ENCODE peak calls at places on chromosomes 3 and 15, in eight cellular contexts. K is PC-3, O is body of pancreas, L is tibial artery, D is bronchial epithelial cell, T is Panc1, M is MM.1S, Q is GM23338. F is an unnamed sample.

GRCh38 chr3:129120254-129121004 is 1.2 kb downstream of the RAB43 start:
- DNase-seq in T (peak; percentile 28), K (peak; percentile 88), L (peak; percentile 93), Q (peak; percentile 96), O (peak; percentile 95), D (peak; percentile 95), M (peak; percentile 99), F (peak; percentile 80)

GRCh38 chr3:164604687-164605086 is 473.6 kb downstream of the SI start:
- DNase-seq in L (no peak), T (no peak), D (no peak), M (no peak), K (no peak), Q (no peak), O (peak; percentile 6), F (no peak)

GRCh38 chr15:89413877-89414276 is 79.3 kb upstream of the POLG start:
- DNase-seq in O (no peak), L (no peak), D (peak; percentile 95), Q (no peak), M (no peak), K (no peak), T (no peak), F (no peak)

GRCh38 chr3:114025451-114025850 is 30.9 kb downstream of the CCDC191 start:
- DNase-seq in O (no peak), D (no peak), M (no peak), L (no peak), T (no peak), K (no peak), Q (no peak), F (no peak)

GRCh38 chr3:168981396-168981795 is 682.1 kb downstream of the MECOM start:
- DNase-seq in L (no peak), D (peak; percentile 95), K (peak; percentile 52), T (no peak), M (no peak), Q (no peak), O (no peak), F (no peak)

GRCh38 chr15:39854161-39854560 is 65.9 kb downstream of the GPR176 start:
- DNase-seq in M (no peak), O (no peak), T (no peak), D (no peak), K (no peak), L (no peak), Q (no peak), F (no peak)

GRCh38 chr3:173653781-173654180 is 256.2 kb downstream of the NLGN1 start:
- DNase-seq in L (no peak), Q (no peak), O (no peak), M (no peak), T (no peak), D (peak; percentile 15), K (peak; percentile 14), F (no peak)

GRCh38 chr15:64013179-64014043 is 32.9 kb downstream of the DAPK2 start:
- DNase-seq in M (no peak), D (peak; percentile 83), K (peak; percentile 40), Q (no peak), L (no peak), O (no peak), T (no peak), F (no peak)

GRCh38 chr3:81735334-81735733 is 26.1 kb downstream of the GBE1 start:
- DNase-seq in T (no peak), L (no peak), O (no peak), D (no peak), K (peak; percentile 43), M (no peak), Q (no peak), F (no peak)

GRCh38 chr3:71045917-71046282 is 537.6 kb downstream of the FOXP1 start:
- DNase-seq in T (no peak), D (no peak), O (no peak), Q (no peak), L (no peak), M (no peak), K (no peak), F (no peak)

GRCh38 chr3:29775352-29775751 is 494.5 kb downstream of the RBMS3 start:
- DNase-seq in T (no peak), Q (no peak), L (no peak), M (no peak), K (no peak), O (no peak), D (no peak), F (no peak)

GRCh38 chr15:70852501-70853269 is 1.3 kb downstream of the LARP6 start:
- DNase-seq in T (no peak), K (peak; percentile 88), D (peak; percentile 88), O (no peak), L (no peak), M (no peak), Q (no peak), F (no peak)

GRCh38 chr15:67114846-67115521 is 49.6 kb downstream of the SMAD3 start:
- DNase-seq in T (no peak), Q (no peak), K (peak; percentile 31), M (no peak), D (no peak), L (peak; percentile 23), O (no peak), F (no peak)

GRCh38 chr15:96029172-96029571 is 301.3 kb upstream of the NR2F2 start:
- DNase-seq in D (no peak), K (no peak), Q (no peak), L (no peak), M (no peak), T (no peak), O (no peak), F (no peak)

GRCh38 chr3:26353052-26353451 is 269.5 kb upstream of the LRRC3B start:
- DNase-seq in K (no peak), O (no peak), D (peak; percentile 3), M (no peak), T (no peak), Q (no peak), L (no peak), F (no peak)

GRCh38 chr3:99638244-99638948 is at the start of gene COL8A1:
- DNase-seq in K (peak; percentile 76), D (peak; percentile 71), O (peak; percentile 7), T (no peak), Q (peak; percentile 77), M (no peak), L (peak; percentile 96), F (peak; percentile 14)

GRCh38 chr15:44573386-44573785 is 36.4 kb downstream of the EIF3J start:
- DNase-seq in T (no peak), Q (no peak), D (no peak), M (no peak), L (no peak), O (no peak), K (no peak), F (no peak)

GRCh38 chr3:169923831-169924230 is 12.5 kb downstream of the SAMD7 start:
- DNase-seq in O (no peak), M (no peak), D (no peak), K (no peak), L (no peak), Q (no peak), T (no peak), F (no peak)

GRCh38 chr3:105413356-105413887 is 46.7 kb downstream of the ALCAM start:
- DNase-seq in M (no peak), D (no peak), O (no peak), T (no peak), K (no peak), L (no peak), Q (no peak), F (no peak)

GRCh38 chr3:50126287-50127211 is 28.6 kb upstream of the SEMA3F start:
- DNase-seq in K (peak; percentile 30), L (peak; percentile 65), T (no peak), M (no peak), O (no peak), D (no peak), Q (peak; percentile 53), F (peak; percentile 63)

DNA sequence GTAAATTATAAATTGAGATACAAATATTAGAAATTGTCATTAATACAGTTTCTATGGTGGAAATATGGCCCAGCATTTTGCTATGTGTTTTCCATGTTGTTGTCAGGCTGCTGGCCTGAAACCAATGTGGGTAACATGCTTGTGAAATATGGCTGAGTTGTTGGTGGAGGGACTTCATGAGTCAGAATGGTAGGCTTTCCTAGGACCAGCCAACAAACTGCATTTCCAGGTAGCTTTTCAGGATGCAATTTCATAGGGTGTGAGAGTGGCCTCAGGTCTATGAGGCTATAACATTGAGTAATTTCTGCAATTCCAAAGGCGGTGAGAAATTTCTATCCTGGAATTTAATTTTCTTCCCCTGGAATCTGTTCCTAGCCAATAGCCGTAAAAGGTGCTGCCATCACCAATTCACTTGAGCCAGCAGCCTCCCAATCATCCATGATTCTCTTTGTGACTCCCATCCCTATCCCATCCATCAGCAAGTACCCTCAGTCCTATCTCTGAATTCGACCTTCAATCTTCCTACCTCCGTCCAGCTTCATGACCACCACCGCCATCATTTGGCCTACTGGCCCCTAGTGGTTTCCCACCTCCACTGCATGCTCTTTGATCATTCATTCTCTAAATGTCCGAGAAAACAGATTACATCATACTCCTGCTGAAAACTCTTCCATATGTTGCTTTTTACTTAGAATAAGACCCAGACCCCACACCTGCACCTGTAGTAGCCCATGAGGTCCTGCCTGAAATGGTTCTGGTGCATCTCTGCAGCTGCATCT is 276.6 kb upstream of the CFAP20DC start:
- DNase-seq in L (no peak), K (no peak), T (no peak), O (no peak), M (no peak), D (peak; percentile 81), Q (peak; percentile 77), F (peak; percentile 35)
- TF ChIP-seq CTCF in L (no peak), K (peak; percentile 51), T (peak; percentile 40), O (peak; percentile 6), M (peak; percentile 7), D (peak; percentile 22), Q (peak; percentile 72), F (peak; percentile 33)

GRCh38 chr15:101277943-101278564 is 769 bp upstream of the SELENOS start:
- DNase-seq in D (no peak), Q (peak; percentile 29), O (no peak), K (no peak), M (no peak), T (no peak), L (no peak), F (no peak)
- H3K36me3 ChIP-seq in D (peaks cover 24% of the 10 kb centered on the region), Q (peaks cover 40% of the 10 kb centered on the region), O (peaks cover 34% of the 10 kb centered on the region), K (peaks cover 39% of the 10 kb centered on the region), M (peaks cover 29% of the 10 kb centered on the region), T (peaks cover 30% of the 10 kb centered on the region), L (peaks cover 49% of the 10 kb centered on the region), F (peaks cover 5% of the 10 kb centered on the region)

GRCh38 chr3:147392083-147392916 is 14.0 kb downstream of the ZIC4 start:
- DNase-seq in O (peak; percentile 37), T (no peak), Q (peak; percentile 96), M (no peak), L (no peak), D (no peak), K (no peak), F (no peak)
- TF ChIP-seq CTCF in O (peak; percentile 21), T (no peak), Q (peak; percentile 42), M (no peak), L (no peak), D (no peak), K (no peak), F (no peak)

DNA sequence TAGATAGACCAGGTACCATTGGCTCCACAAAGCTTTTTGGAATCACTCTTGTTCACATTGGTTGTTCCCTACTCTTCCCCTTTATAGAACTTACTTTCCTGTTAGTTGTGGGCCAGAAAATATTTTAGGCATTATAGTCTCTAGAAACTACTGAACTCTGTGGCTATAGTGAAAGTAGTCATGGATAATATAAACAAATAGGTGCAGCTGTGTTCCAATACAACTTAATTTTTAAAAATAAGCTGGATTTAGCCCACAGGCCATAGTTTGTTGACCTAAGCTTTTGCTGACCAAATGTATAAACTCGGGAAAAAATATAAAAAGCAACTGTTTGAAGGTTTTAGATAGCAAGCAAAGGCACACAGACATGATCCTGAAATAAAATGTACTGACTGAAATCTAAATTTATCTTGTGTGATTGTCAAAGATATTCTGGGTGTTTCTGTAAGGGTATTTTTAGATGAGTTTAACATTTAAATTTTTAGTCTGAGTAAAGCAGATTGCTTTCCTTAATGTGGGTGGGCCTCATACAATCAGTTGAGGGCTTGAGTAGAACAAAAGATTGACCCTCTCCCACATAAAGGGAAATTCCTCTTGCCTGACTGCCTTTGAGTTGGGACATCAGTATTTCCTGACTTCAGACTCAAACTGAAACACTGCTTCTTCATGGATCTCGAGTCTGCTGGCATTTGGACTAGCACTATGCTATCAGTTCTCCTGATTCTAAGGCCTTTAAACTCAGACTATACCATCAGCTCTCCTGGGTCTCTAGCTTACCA is 13.2 kb downstream of the IQCB1 start:
- DNase-seq in O (no peak), L (no peak), Q (no peak), M (no peak), D (no peak), T (no peak), K (no peak), F (no peak)
- H3K36me3 ChIP-seq in O (peaks cover 20% of the 10 kb centered on the region), L (peaks cover 59% of the 10 kb centered on the region), Q (peaks cover 37% of the 10 kb centered on the region), M (peaks cover 21% of the 10 kb centered on the region), D (peaks cover 9% of the 10 kb centered on the region), T (peaks cover 32% of the 10 kb centered on the region), K (peaks cover 69% of the 10 kb centered on the region), F (no peaks in the 10 kb centered on the region)

F was measured in Caco-2.